ENCODE peak calls at places on chromosomes 4 and X, in ten cellular contexts. X, U, Y, B, S, W, K, I, R and J are unnamed samples.

GRCh38 chr4:74486905-74487304 is 42.0 kb downstream of the AREG start:
- DNase-seq in X (no peak), U (no peak), Y (no peak), B (no peak), S (no peak), W (no peak), K (no peak), I (no peak), R (no peak), J (no peak)

GRCh38 chr4:38387348-38387747 is 276.7 kb upstream of the KLF3 start:
- DNase-seq in X (no peak), U (peak; percentile 77), Y (peak; percentile 60), B (no peak), S (peak; percentile 72), W (peak; percentile 81), K (peak; percentile 2), I (no peak), R (peak; percentile 48), J (no peak)

GRCh38 chr4:76998251-76998901 is 48.8 kb downstream of the SEPTIN11 start:
- DNase-seq in X (no peak), U (no peak), Y (no peak), B (no peak), S (no peak), W (peak; percentile 78), K (no peak), I (no peak), R (no peak), J (no peak)

GRCh38 chrX:17082831-17083230 is 136.4 kb downstream of the REPS2 start:
- DNase-seq in X (no peak), U (no peak), Y (no peak), B (peak; percentile 12), S (no peak), W (no peak), K (peak; percentile 45), I (no peak), R (peak; percentile 43), J (peak; percentile 8)

GRCh38 chrX:136250191-136251041 is 784 bp downstream of the MAP7D3 start:
- DNase-seq in X (no peak), U (no peak), Y (no peak), B (no peak), S (no peak), W (peak; percentile 56), K (peak; percentile 22), I (peak; percentile 31), R (no peak), J (peak; percentile 8)

GRCh38 chr4:85779165-85779564 is 304.2 kb downstream of the ARHGAP24 start:
- DNase-seq in X (no peak), U (no peak), Y (no peak), B (no peak), S (no peak), W (peak; percentile 76), K (peak; percentile 74), I (no peak), R (no peak), J (peak; percentile 15)

GRCh38 chr4:149830823-149831222 is 15.2 kb upstream of the IQCM start:
- DNase-seq in X (no peak), U (no peak), Y (no peak), B (no peak), S (no peak), W (no peak), K (no peak), I (no peak), R (no peak), J (no peak)

GRCh38 chr4:124191329-124191728 is 521.2 kb downstream of the ANKRD50 start:
- DNase-seq in X (no peak), U (no peak), Y (no peak), B (no peak), S (no peak), W (no peak), K (no peak), I (no peak), R (no peak), J (peak; percentile 7)

GRCh38 chr4:74947798-74948197 is 14.9 kb downstream of the PARM1 start:
- DNase-seq in X (no peak), U (no peak), Y (no peak), B (no peak), S (no peak), W (no peak), K (no peak), I (no peak), R (peak; percentile 21), J (no peak)

GRCh38 chr4:147799986-147800555 is 68.2 kb downstream of the ARHGAP10 start:
- DNase-seq in X (no peak), U (no peak), Y (no peak), B (no peak), S (no peak), W (no peak), K (peak; percentile 65), I (peak; percentile 43), R (no peak), J (peak; percentile 95)

GRCh38 chr4:109574443-109574850 is 14.4 kb downstream of the MCUB start:
- DNase-seq in X (no peak), U (no peak), Y (no peak), B (no peak), S (no peak), W (no peak), K (peak; percentile 78), I (no peak), R (peak; percentile 42), J (no peak)

GRCh38 chr4:139645458-139645857 is 20.2 kb upstream of the MGST2 start:
- DNase-seq in X (no peak), U (no peak), Y (no peak), B (no peak), S (no peak), W (no peak), K (no peak), I (no peak), R (no peak), J (no peak)

GRCh38 chr4:109803924-109804571 is 2.2 kb upstream of the CFI start:
- DNase-seq in X (no peak), U (no peak), Y (no peak), B (peak; percentile 13), S (peak; percentile 17), W (peak; percentile 53), K (peak; percentile 59), I (no peak), R (peak; percentile 65), J (peak; percentile 66)

GRCh38 chr4:96120206-96120605 is 280.3 kb downstream of the PDHA2 start:
- DNase-seq in X (no peak), U (no peak), Y (no peak), B (no peak), S (no peak), W (no peak), K (no peak), I (no peak), R (no peak), J (no peak)

GRCh38 chrX:142249721-142250120 is 44.6 kb upstream of the MAGEC2 start:
- DNase-seq in X (no peak), U (no peak), Y (no peak), B (no peak), S (no peak), W (no peak), K (no peak), I (no peak), R (no peak), J (no peak)